ENCODE peak calls at places on chromosome 13, in nine cellular contexts. One of them, this sample, is unnamed.

GRCh38 chr13:93118081-93118615 is 108.5 kb upstream of the GPC6 start:
- DNase-seq in prostate gland: peak; percentile 19
- DNase-seq in stomach: no peak
- DNase-seq in GM12891: no peak
- DNase-seq in GM12892: no peak
- DNase-seq in sigmoid colon: no peak
- DNase-seq in transverse colon: no peak
- DNase-seq in GM23338: no peak
- DNase-seq in HCT116: no peak
- DNase-seq in this sample: no peak

GRCh38 chr13:26621731-26622401 is 64.4 kb downstream of the WASF3 start:
- DNase-seq in prostate gland: no peak
- DNase-seq in stomach: no peak
- DNase-seq in GM12891: no peak
- DNase-seq in GM12892: no peak
- DNase-seq in sigmoid colon: no peak
- DNase-seq in transverse colon: peak; percentile 30
- DNase-seq in GM23338: no peak
- DNase-seq in HCT116: no peak
- DNase-seq in this sample: no peak

GRCh38 chr13:45696610-45697226 is 5.4 kb upstream of the CBY2 start:
- DNase-seq in prostate gland: no peak
- DNase-seq in stomach: no peak
- DNase-seq in GM12891: no peak
- DNase-seq in GM12892: no peak
- DNase-seq in sigmoid colon: no peak
- DNase-seq in transverse colon: no peak
- DNase-seq in GM23338: no peak
- DNase-seq in HCT116: no peak
- DNase-seq in this sample: no peak

GRCh38 chr13:26482451-26483197 is 74.9 kb upstream of the WASF3 start:
- DNase-seq in prostate gland: peak; percentile 52
- DNase-seq in stomach: peak; percentile 71
- DNase-seq in GM12891: peak; percentile 62
- DNase-seq in GM12892: peak; percentile 50
- DNase-seq in sigmoid colon: peak; percentile 72
- DNase-seq in transverse colon: peak; percentile 73
- DNase-seq in GM23338: peak; percentile 89
- DNase-seq in HCT116: peak; percentile 76
- DNase-seq in this sample: no peak

GRCh38 chr13:113209336-113209879 is at the start of gene CUL4A:
- DNase-seq in prostate gland: peak; percentile 76
- DNase-seq in stomach: peak; percentile 83
- DNase-seq in GM12891: peak; percentile 61
- DNase-seq in GM12892: peak; percentile 53
- DNase-seq in sigmoid colon: peak; percentile 88
- DNase-seq in transverse colon: peak; percentile 86
- DNase-seq in GM23338: peak; percentile 92
- DNase-seq in HCT116: peak; percentile 31
- DNase-seq in this sample: peak; percentile 97

GRCh38 chr13:47168086-47168485 is 271.2 kb upstream of the HTR2A start:
- DNase-seq in prostate gland: no peak
- DNase-seq in stomach: no peak
- DNase-seq in GM12891: no peak
- DNase-seq in GM12892: no peak
- DNase-seq in sigmoid colon: no peak
- DNase-seq in transverse colon: no peak
- DNase-seq in GM23338: no peak
- DNase-seq in HCT116: no peak
- DNase-seq in this sample: no peak

GRCh38 chr13:29131881-29132668 is 311.9 kb downstream of the MTUS2 start:
- DNase-seq in prostate gland: no peak
- DNase-seq in stomach: no peak
- DNase-seq in GM12891: no peak
- DNase-seq in GM12892: no peak
- DNase-seq in sigmoid colon: no peak
- DNase-seq in transverse colon: no peak
- DNase-seq in GM23338: no peak
- DNase-seq in HCT116: no peak
- DNase-seq in this sample: no peak

GRCh38 chr13:20940083-20940482 is 37.5 kb upstream of the XPO4 start:
- DNase-seq in prostate gland: no peak
- DNase-seq in stomach: no peak
- DNase-seq in GM12891: no peak
- DNase-seq in GM12892: no peak
- DNase-seq in sigmoid colon: no peak
- DNase-seq in transverse colon: no peak
- DNase-seq in GM23338: no peak
- DNase-seq in HCT116: no peak
- DNase-seq in this sample: no peak

GRCh38 chr13:63699948-63700347 is 2284.3 kb upstream of the PCDH20 start:
- DNase-seq in prostate gland: no peak
- DNase-seq in stomach: no peak
- DNase-seq in GM12891: no peak
- DNase-seq in GM12892: no peak
- DNase-seq in sigmoid colon: no peak
- DNase-seq in transverse colon: no peak
- DNase-seq in GM23338: no peak
- DNase-seq in HCT116: no peak
- DNase-seq in this sample: no peak

GRCh38 chr13:25872871-25873607 is 178.8 kb downstream of the SHISA2 start:
- DNase-seq in prostate gland: no peak
- DNase-seq in stomach: no peak
- DNase-seq in GM12891: no peak
- DNase-seq in GM12892: no peak
- DNase-seq in sigmoid colon: no peak
- DNase-seq in transverse colon: no peak
- DNase-seq in GM23338: no peak
- DNase-seq in HCT116: no peak
- DNase-seq in this sample: no peak

GRCh38 chr13:111005364-111005763 is 90.5 kb upstream of the ANKRD10 start:
- DNase-seq in prostate gland: no peak
- DNase-seq in stomach: no peak
- DNase-seq in GM12891: no peak
- DNase-seq in GM12892: no peak
- DNase-seq in sigmoid colon: no peak
- DNase-seq in transverse colon: no peak
- DNase-seq in GM23338: no peak
- DNase-seq in HCT116: peak; percentile 59
- DNase-seq in this sample: no peak

GRCh38 chr13:98798849-98799645 is 46.6 kb upstream of the SLC15A1 start:
- DNase-seq in prostate gland: no peak
- DNase-seq in stomach: no peak
- DNase-seq in GM12891: no peak
- DNase-seq in GM12892: no peak
- DNase-seq in sigmoid colon: no peak
- DNase-seq in transverse colon: no peak
- DNase-seq in GM23338: no peak
- DNase-seq in HCT116: no peak
- DNase-seq in this sample: no peak

GRCh38 chr13:73449258-73449657 is 390.5 kb downstream of the KLF5 start:
- DNase-seq in prostate gland: no peak
- DNase-seq in stomach: no peak
- DNase-seq in GM12891: no peak
- DNase-seq in GM12892: no peak
- DNase-seq in sigmoid colon: no peak
- DNase-seq in transverse colon: no peak
- DNase-seq in GM23338: no peak
- DNase-seq in HCT116: no peak
- DNase-seq in this sample: no peak

DNA sequence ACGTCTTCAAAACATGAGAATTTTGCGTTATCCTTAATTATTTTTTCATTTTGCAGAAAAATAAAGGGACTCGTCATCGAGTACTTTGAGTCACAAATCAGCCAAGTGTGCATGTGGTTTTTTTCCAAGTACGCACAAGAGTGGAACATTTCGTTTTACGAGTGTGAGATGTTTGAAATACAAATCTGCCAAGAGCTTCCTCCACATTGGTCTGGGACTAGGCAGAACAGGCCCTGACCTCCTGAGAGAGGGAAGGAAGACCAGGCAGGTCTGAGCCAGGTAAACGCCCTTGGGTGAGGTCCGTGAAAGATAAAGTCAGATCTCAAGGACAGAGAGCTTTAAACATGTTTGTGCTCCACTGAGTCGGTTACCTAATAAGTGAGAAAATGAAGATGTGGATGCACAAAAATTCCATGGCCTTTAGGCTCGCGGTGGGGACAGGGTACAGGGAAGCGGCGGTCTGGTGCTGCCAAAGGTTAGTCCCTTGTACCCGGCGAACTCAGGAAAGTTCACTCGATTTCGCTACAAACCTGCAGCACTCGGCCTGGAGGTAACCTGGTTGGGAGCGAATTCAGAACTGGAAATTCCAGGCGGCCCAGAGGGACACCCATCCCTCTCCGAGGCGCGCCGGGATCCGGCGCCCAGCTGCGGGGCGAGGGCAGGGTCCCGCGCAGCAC is 448 bp upstream of the ITM2B start:
- DNase-seq in prostate gland: peak; percentile 47
- DNase-seq in stomach: peak; percentile 35
- DNase-seq in GM12891: no peak
- DNase-seq in GM12892: no peak
- DNase-seq in sigmoid colon: peak; percentile 72
- DNase-seq in transverse colon: peak; percentile 52
- DNase-seq in GM23338: peak; percentile 57
- DNase-seq in HCT116: no peak
- DNase-seq in this sample: no peak
- TF ChIP-seq POLR2AphosphoS5 in prostate gland: peak; percentile 71
- TF ChIP-seq POLR2AphosphoS5 in stomach: no peak
- TF ChIP-seq POLR2AphosphoS5 in GM12891: no peak
- TF ChIP-seq POLR2AphosphoS5 in GM12892: no peak
- TF ChIP-seq POLR2AphosphoS5 in sigmoid colon: peak; percentile 6
- TF ChIP-seq POLR2AphosphoS5 in transverse colon: peak; percentile 3
- TF ChIP-seq POLR2AphosphoS5 in GM23338: no peak
- TF ChIP-seq POLR2AphosphoS5 in HCT116: no peak
- TF ChIP-seq POLR2AphosphoS5 in this sample: no peak

GRCh38 chr13:30737511-30738342 is 2.4 kb downstream of the ALOX5AP start:
- DNase-seq in prostate gland: no peak
- DNase-seq in stomach: no peak
- DNase-seq in GM12891: no peak
- DNase-seq in GM12892: no peak
- DNase-seq in sigmoid colon: no peak
- DNase-seq in transverse colon: no peak
- DNase-seq in GM23338: no peak
- DNase-seq in HCT116: no peak
- DNase-seq in this sample: peak; percentile 52

GRCh38 chr13:30742896-30743295 is 7.6 kb downstream of the ALOX5AP start:
- DNase-seq in prostate gland: no peak
- DNase-seq in stomach: no peak
- DNase-seq in GM12891: no peak
- DNase-seq in GM12892: no peak
- DNase-seq in sigmoid colon: no peak
- DNase-seq in transverse colon: no peak
- DNase-seq in GM23338: no peak
- DNase-seq in HCT116: no peak
- DNase-seq in this sample: no peak

GRCh38 chr13:30738946-30739528 is 3.7 kb downstream of the ALOX5AP start:
- DNase-seq in prostate gland: no peak
- DNase-seq in stomach: no peak
- DNase-seq in GM12891: no peak
- DNase-seq in GM12892: no peak
- DNase-seq in sigmoid colon: no peak
- DNase-seq in transverse colon: no peak
- DNase-seq in GM23338: no peak
- DNase-seq in HCT116: no peak
- DNase-seq in this sample: no peak

GRCh38 chr13:30738526-30738925 is 3.2 kb downstream of the ALOX5AP start:
- DNase-seq in prostate gland: no peak
- DNase-seq in stomach: no peak
- DNase-seq in GM12891: no peak
- DNase-seq in GM12892: no peak
- DNase-seq in sigmoid colon: no peak
- DNase-seq in transverse colon: no peak
- DNase-seq in GM23338: no peak
- DNase-seq in HCT116: no peak
- DNase-seq in this sample: no peak

DNA sequence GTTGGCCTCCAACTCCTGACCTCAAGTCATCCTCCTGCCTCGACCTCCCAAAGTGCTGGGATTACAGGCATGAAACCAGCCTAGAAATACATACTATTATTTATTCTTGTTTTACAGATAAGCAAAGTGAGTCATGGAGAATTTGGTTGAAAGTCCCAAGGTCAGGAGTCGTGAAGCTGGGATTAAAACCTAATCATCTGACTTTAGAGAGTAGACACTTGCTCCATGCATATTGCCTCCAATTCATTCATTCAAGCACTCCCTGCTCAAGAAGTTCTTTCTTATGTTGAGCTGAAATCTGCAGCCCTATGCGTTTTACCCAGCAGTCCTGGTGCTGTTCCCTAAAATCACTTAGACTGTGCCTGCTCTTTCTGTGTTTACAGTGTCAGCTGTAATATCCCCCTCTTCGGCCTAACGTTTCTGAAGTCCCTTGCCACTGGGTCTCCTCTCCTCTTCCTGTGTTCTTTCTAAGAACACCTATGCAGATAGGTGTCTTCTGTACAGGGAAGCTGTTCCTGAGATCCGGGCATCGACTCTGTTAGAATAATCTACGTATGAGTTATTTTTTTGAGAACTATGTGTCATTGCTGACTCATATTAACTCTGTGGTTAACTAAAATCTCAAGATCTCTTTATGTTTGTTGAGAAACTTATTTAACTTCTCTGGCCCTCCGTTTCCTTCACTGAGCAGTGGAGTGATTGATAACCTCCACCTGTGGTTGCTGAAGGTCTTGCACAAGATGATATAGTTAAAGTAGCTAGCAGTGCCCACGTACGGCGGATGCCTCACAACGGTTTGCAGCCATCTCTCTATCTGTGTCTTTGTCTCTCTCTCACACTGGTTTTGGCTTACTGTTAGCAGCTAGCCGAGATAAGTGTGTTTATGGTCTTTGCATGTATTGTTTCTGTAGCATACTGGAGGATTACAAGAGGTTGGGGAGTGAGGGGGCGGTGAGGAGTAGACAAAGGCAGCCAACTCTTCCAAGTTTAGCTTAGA is 4.6 kb downstream of the ALOX5AP start:
- DNase-seq in prostate gland: no peak
- DNase-seq in stomach: peak; percentile 27
- DNase-seq in GM12891: no peak
- DNase-seq in GM12892: peak; percentile 35
- DNase-seq in sigmoid colon: no peak
- DNase-seq in transverse colon: no peak
- DNase-seq in GM23338: no peak
- DNase-seq in HCT116: peak; percentile 52
- DNase-seq in this sample: no peak
- TF ChIP-seq POLR2AphosphoS5 in prostate gland: peak; percentile 3
- TF ChIP-seq POLR2AphosphoS5 in stomach: no peak
- TF ChIP-seq POLR2AphosphoS5 in GM12891: no peak
- TF ChIP-seq POLR2AphosphoS5 in GM12892: peak; percentile 28
- TF ChIP-seq POLR2AphosphoS5 in sigmoid colon: no peak
- TF ChIP-seq POLR2AphosphoS5 in transverse colon: no peak
- TF ChIP-seq POLR2AphosphoS5 in GM23338: no peak
- TF ChIP-seq POLR2AphosphoS5 in HCT116: no peak
- TF ChIP-seq POLR2AphosphoS5 in this sample: peak; percentile 30

GRCh38 chr13:77409412-77409811 is 82.5 kb upstream of the MYCBP2 start:
- DNase-seq in prostate gland: no peak
- DNase-seq in stomach: no peak
- DNase-seq in GM12891: no peak
- DNase-seq in GM12892: no peak
- DNase-seq in sigmoid colon: no peak
- DNase-seq in transverse colon: no peak
- DNase-seq in GM23338: peak; percentile 46
- DNase-seq in HCT116: no peak
- DNase-seq in this sample: no peak
- TF ChIP-seq POLR2AphosphoS5 in prostate gland: no peak
- TF ChIP-seq POLR2AphosphoS5 in stomach: no peak
- TF ChIP-seq POLR2AphosphoS5 in GM12891: no peak
- TF ChIP-seq POLR2AphosphoS5 in GM12892: no peak
- TF ChIP-seq POLR2AphosphoS5 in sigmoid colon: no peak
- TF ChIP-seq POLR2AphosphoS5 in transverse colon: no peak
- TF ChIP-seq POLR2AphosphoS5 in GM23338: no peak
- TF ChIP-seq POLR2AphosphoS5 in HCT116: no peak
- TF ChIP-seq POLR2AphosphoS5 in this sample: no peak

GRCh38 chr13:106139407-106139806 is 396.1 kb downstream of the EFNB2 start:
- DNase-seq in prostate gland: no peak
- DNase-seq in stomach: no peak
- DNase-seq in GM12891: no peak
- DNase-seq in GM12892: no peak
- DNase-seq in sigmoid colon: no peak
- DNase-seq in transverse colon: no peak
- DNase-seq in GM23338: no peak
- DNase-seq in HCT116: no peak
- DNase-seq in this sample: no peak
- TF ChIP-seq POLR2AphosphoS5 in prostate gland: no peak
- TF ChIP-seq POLR2AphosphoS5 in stomach: no peak
- TF ChIP-seq POLR2AphosphoS5 in GM12891: no peak
- TF ChIP-seq POLR2AphosphoS5 in GM12892: no peak
- TF ChIP-seq POLR2AphosphoS5 in sigmoid colon: no peak
- TF ChIP-seq POLR2AphosphoS5 in transverse colon: no peak
- TF ChIP-seq POLR2AphosphoS5 in GM23338: no peak
- TF ChIP-seq POLR2AphosphoS5 in HCT116: no peak
- TF ChIP-seq POLR2AphosphoS5 in this sample: no peak

This sample was measured in upper lobe of left lung.